ENCODE peak calls at places on chromosomes 5 and 9, in nine cellular contexts. U, B, F, A, I, D, Z, M and C are unnamed samples.

GRCh38 chr5:101678494-101679193 is 617.4 kb downstream of the SLCO4C1 start:
- DNase-seq in A (peak), D (peak), B (peak), Z (peak), M (peak), I (peak), U (no peak), F (peak), C (no peak)

GRCh38 chr5:61184708-61185107 is 22.4 kb upstream of the SMIM15 start:
- DNase-seq in I (no peak), D (no peak), A (no peak), B (no peak), M (no peak), U (no peak), F (no peak), Z (peak), C (no peak)

GRCh38 chr5:109324941-109325340 is 84.8 kb downstream of the PJA2 start:
- DNase-seq in A (no peak), B (no peak), F (no peak), U (no peak), D (no peak), Z (peak), I (no peak), M (no peak), C (no peak)

GRCh38 chr5:125703616-125704015 is 719.6 kb upstream of the GRAMD2B start:
- DNase-seq in D (no peak), M (no peak), F (no peak), U (no peak), B (no peak), I (no peak), Z (no peak), A (no peak), C (no peak)

GRCh38 chr9:126986506-126986951 is 71.9 kb downstream of the RALGPS1 start:
- DNase-seq in D (no peak), I (no peak), B (peak), Z (peak), F (no peak), M (no peak), A (no peak), U (no peak), C (no peak)

GRCh38 chr5:157778121-157778805 is 34.8 kb downstream of the LSM11 start:
- DNase-seq in Z (peak), D (no peak), M (no peak), U (peak), F (no peak), B (no peak), I (no peak), A (no peak), C (no peak)

GRCh38 chr9:86406366-86406765 is 52.2 kb upstream of the TUT7 start:
- DNase-seq in D (no peak), F (no peak), Z (peak), I (no peak), A (no peak), B (peak), M (no peak), U (peak), C (no peak)

GRCh38 chr5:131064669-131065371 is 100.2 kb downstream of the HINT1 start:
- DNase-seq in Z (no peak), I (no peak), M (no peak), A (no peak), F (no peak), U (no peak), B (no peak), D (no peak), C (no peak)

GRCh38 chr5:143350790-143351603 is 52.5 kb downstream of the NR3C1 start:
- DNase-seq in D (no peak), A (no peak), B (peak), I (no peak), U (peak), M (no peak), F (no peak), Z (peak), C (no peak)

GRCh38 chr9:9318959-9319505 is 1293.8 kb downstream of the PTPRD start:
- DNase-seq in B (no peak), Z (no peak), I (no peak), F (no peak), A (no peak), U (no peak), D (no peak), M (no peak), C (no peak)

GRCh38 chr5:96790851-96791513 is 16.8 kb downstream of the ERAP1 start:
- DNase-seq in U (no peak), M (peak), I (no peak), D (no peak), B (no peak), F (no peak), Z (peak), A (no peak), C (no peak)

GRCh38 chr5:153753645-153754432 is 263.4 kb downstream of the GRIA1 start:
- DNase-seq in A (peak), F (no peak), D (no peak), M (no peak), U (no peak), Z (peak), B (no peak), I (no peak), C (no peak)

GRCh38 chr9:105832311-105832710 is 138.0 kb downstream of the TMEM38B start:
- DNase-seq in D (no peak), I (no peak), M (no peak), F (no peak), U (no peak), A (no peak), Z (no peak), B (no peak), C (no peak)

GRCh38 chr5:166188482-166188881 is 2103.0 kb upstream of the WWC1 start:
- DNase-seq in D (no peak), I (no peak), B (no peak), F (no peak), M (no peak), A (no peak), Z (no peak), U (no peak), C (no peak)

GRCh38 chr9:6739218-6739617 is 18.6 kb upstream of the KDM4C start:
- DNase-seq in D (no peak), B (peak), U (no peak), M (no peak), Z (peak), F (no peak), A (peak), I (no peak), C (no peak)

GRCh38 chr9:73684601-73685000 is 532.9 kb downstream of the ANXA1 start:
- DNase-seq in F (no peak), M (no peak), B (no peak), D (no peak), U (peak), I (no peak), A (no peak), Z (no peak), C (no peak)

GRCh38 chr9:278651-279050 is 64.0 kb downstream of the DOCK8 start:
- DNase-seq in M (no peak), I (no peak), F (peak), A (no peak), B (no peak), U (no peak), D (no peak), Z (no peak), C (no peak)

GRCh38 chr5:144484124-144484897 is 313.6 kb downstream of the KCTD16 start:
- DNase-seq in Z (peak), U (peak), F (no peak), I (no peak), D (no peak), B (no peak), A (no peak), M (no peak), C (no peak)

GRCh38 chr9:137163101-137163661 is 6.7 kb downstream of the LRRC26 start:
- DNase-seq in U (no peak), B (peak), F (no peak), D (no peak), Z (no peak), A (peak), I (peak), M (peak), C (no peak)

GRCh38 chr5:39547548-39548154 is 122.9 kb upstream of the DAB2 start:
- DNase-seq in A (peak), M (peak), F (no peak), U (peak), B (peak), D (peak), I (peak), Z (peak), C (peak)

GRCh38 chr5:14068136-14068535 is 75.0 kb upstream of the TRIO start:
- DNase-seq in Z (peak), U (no peak), I (no peak), M (no peak), F (no peak), A (no peak), B (no peak), D (no peak), C (no peak)

GRCh38 chr5:116402235-116402634 is 172.4 kb downstream of the SEMA6A start:
- DNase-seq in F (no peak), B (no peak), I (no peak), D (no peak), Z (no peak), M (no peak), A (no peak), U (no peak), C (no peak)

GRCh38 chr5:54673523-54674225 is 156.1 kb downstream of the SNX18 start:
- DNase-seq in I (no peak), D (no peak), U (no peak), A (no peak), M (no peak), F (peak), Z (no peak), B (no peak), C (no peak)

GRCh38 chr9:33163433-33164137 is 3.6 kb downstream of the B4GALT1 start:
- DNase-seq in Z (no peak), F (no peak), A (no peak), U (no peak), B (no peak), D (no peak), I (no peak), M (no peak), C (no peak)

GRCh38 chr5:81517462-81517861 is 123.5 kb upstream of the ACOT12 start:
- DNase-seq in Z (peak), F (no peak), M (no peak), D (no peak), U (no peak), I (no peak), A (no peak), B (no peak), C (no peak)

GRCh38 chr5:64923151-64923685 is 154.5 kb downstream of the CWC27 start:
- DNase-seq in F (no peak), U (peak), M (no peak), Z (peak), D (no peak), B (no peak), I (no peak), A (peak), C (no peak)

GRCh38 chr5:93831449-93831848 is 90.0 kb upstream of the POU5F2 start:
- DNase-seq in F (no peak), U (peak), D (no peak), Z (peak), I (no peak), B (peak), A (no peak), M (no peak), C (no peak)

GRCh38 chr5:96483878-96484277 is 50.8 kb upstream of the PCSK1 start:
- DNase-seq in F (no peak), U (no peak), Z (peak), D (no peak), B (peak), A (peak), I (peak), M (peak), C (peak)

GRCh38 chr5:141512390-141513020 is 23.6 kb downstream of the PCDHGC5 start:
- DNase-seq in U (no peak), Z (peak), M (peak), F (peak), D (no peak), A (peak), B (peak), I (peak), C (peak)

GRCh38 chr9:114037961-114038723 is 40.0 kb downstream of the AMBP start:
- DNase-seq in B (no peak), M (peak), I (peak), F (no peak), U (no peak), A (peak), D (no peak), Z (no peak), C (no peak)

GRCh38 chr5:139808481-139809330 is 13.1 kb downstream of the PSD2 start:
- DNase-seq in F (no peak), I (peak), U (no peak), A (peak), B (no peak), M (peak), Z (peak), D (no peak), C (no peak)

GRCh38 chr5:53419247-53419646 is 61.2 kb upstream of the FST start:
- DNase-seq in A (no peak), U (peak), Z (peak), M (no peak), B (peak), I (no peak), F (no peak), D (no peak), C (no peak)

GRCh38 chr9:114779352-114779845 is 26.4 kb downstream of the TNFSF15 start:
- DNase-seq in F (no peak), D (peak), Z (no peak), B (peak), M (no peak), U (no peak), A (no peak), I (no peak), C (peak)

GRCh38 chr9:21070171-21070571 is 7.6 kb downstream of the IFNB1 start:
- DNase-seq in M (peak), F (no peak), A (peak), I (no peak), B (peak), Z (peak), D (peak), U (peak), C (peak)

GRCh38 chr9:114364528-114365041 is 23.2 kb downstream of the AKNA start:
- DNase-seq in U (no peak), Z (no peak), D (no peak), B (no peak), M (no peak), A (no peak), F (no peak), I (no peak), C (no peak)

GRCh38 chr9:78783743-78784142 is 486.8 kb downstream of the PSAT1 start:
- DNase-seq in M (no peak), B (peak), Z (no peak), I (no peak), F (no peak), U (no peak), D (no peak), A (peak), C (no peak)
- H3K4me3 ChIP-seq in M (no peak), B (no peak), Z (no peak), I (no peak), F (no peak), U (no peak), D (no peak), A (no peak), C (no peak)

DNA sequence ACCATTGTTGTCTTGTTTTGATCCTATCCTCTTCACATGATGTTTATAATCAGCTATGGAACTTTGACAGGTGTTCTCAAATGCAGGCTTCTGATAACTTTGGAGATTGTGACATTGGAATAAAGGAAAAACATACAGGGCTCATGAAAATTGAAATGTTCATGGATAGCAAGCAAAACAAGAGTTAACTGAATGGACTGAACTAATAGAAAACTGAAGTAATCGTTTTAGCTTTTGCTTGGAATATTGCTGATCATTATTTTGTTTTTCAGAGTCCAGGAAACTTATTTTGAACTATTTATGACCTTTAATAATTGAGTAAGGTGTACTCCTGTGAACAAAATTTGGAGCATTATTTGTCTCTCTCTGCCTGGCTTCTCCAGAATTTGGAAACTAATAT is 436.7 kb upstream of the CDH9 start:
- DNase-seq in F (no peak), D (no peak), I (no peak), M (no peak), A (no peak), B (no peak), U (no peak), Z (no peak), C (no peak)
- H3K4me3 ChIP-seq in F (no peak), D (no peak), I (peak), M (peak), A (peak), B (peak), U (no peak), Z (no peak), C (no peak)

DNA sequence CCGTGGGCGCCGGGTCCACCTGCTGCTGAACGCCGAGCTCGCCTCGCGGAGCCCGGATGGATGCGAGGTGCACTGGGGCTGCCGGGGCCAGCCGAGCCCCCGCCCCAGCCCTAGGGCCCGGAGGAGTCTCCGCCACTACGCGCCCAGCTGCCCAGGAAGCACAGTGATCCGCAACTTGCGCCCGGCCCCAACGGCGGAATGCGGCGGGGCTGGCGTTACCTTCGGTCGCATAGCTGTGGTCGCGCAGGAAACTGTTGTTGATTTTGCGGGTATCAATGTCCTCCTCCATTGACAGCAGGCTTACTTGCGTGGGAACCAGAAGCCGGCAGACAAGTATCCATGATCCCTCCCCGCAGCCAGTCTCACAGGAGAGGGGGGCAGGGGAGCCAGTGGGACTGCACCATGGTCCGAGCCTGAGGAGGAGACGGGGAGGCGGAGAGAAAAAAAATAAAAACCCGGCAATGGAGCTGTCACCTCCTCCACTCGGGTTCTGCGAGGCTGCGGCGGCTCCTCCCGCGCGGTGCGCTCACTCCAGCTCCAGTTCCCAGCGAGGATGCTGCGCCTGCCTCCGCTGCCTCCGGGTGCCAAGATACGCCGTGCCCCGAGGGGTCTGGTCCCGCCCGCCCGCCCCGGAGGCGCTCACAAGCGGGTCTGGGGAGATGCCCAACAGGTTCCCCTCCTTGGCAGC is 630 bp downstream of the PPP2R2B start:
- DNase-seq in A (peak), B (no peak), I (peak), U (no peak), M (peak), Z (peak), F (no peak), D (no peak), C (no peak)
- H3K4me3 ChIP-seq in A (peak), B (peak), I (peak), U (peak), M (peak), Z (peak), F (peak), D (peak), C (no peak)

DNA sequence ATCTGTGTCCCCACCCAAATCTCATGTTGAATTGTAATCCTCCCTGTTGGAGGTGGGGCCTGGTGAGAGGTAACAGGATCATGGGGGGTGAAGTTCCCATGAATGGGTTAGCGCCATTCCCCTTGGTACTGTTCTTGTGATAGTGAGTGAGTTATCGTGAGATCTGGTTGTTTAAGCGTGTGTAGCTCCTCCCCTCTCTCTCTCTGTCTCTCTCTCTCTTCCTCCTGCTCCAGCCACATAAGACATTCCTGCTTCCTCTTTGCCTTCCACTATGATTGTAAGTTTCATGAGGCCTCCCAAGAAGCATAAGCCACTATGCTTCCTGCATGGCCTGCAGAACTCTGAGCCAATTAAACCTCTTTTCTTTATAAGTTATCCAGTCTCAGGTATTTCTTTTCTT is 28.8 kb downstream of the C5orf15 start:
- DNase-seq in F (no peak), D (no peak), A (no peak), I (no peak), U (no peak), Z (no peak), B (no peak), M (no peak), C (no peak)
- H3K4me3 ChIP-seq in F (no peak), D (no peak), A (no peak), I (no peak), U (no peak), Z (no peak), B (no peak), M (no peak), C (no peak)

GRCh38 chr5:1345876-1346626 is 1.2 kb upstream of the CLPTM1L start:
- DNase-seq in D (no peak), U (no peak), M (no peak), F (no peak), Z (no peak), A (no peak), I (peak), B (no peak), C (no peak)
- H3K4me3 ChIP-seq in D (peak), U (peak), M (peak), F (peak), Z (peak), A (peak), I (peak), B (peak), C (peak)

DNA sequence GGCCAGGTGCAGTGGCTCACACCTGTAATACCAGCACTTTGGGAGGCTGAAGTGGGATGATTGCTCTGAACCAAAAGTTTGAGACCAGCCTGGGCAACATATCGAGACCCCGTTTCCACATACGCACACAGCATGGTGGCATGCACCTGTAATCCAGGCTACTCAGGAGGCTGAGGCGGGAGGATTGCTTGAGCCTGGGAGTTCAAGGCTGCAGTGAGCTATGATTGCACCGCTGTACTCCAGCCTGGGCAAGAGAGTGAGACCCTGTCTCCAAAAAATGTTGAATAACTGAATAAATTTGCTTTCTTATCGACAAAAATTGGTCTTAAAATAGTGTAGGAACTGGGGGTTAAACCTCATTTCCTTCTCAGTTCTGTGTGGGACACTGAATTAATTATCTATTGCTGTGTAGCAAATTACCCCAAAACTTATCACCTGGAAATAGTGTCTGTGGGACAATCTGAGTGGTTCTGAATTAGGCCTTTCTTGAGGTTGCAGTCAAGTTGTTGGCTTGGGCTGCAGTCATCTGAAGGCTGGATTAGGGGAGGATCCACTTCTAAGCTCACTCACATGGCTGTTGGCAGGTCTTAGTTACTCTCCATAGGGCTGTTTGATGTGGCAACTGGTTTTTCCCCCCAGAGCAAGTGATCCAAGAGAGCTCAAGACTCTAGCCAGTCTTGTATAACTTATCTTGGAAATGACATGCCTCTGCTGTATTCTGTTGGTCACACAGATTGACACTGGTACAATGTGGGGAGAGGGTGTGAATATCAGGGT is 2.0 kb downstream of the SNX30 start:
- DNase-seq in F (no peak), M (no peak), I (no peak), B (no peak), D (no peak), Z (no peak), U (no peak), A (no peak), C (no peak)
- H3K4me3 ChIP-seq in F (no peak), M (peak), I (no peak), B (no peak), D (no peak), Z (peak), U (no peak), A (peak), C (no peak)

DNA sequence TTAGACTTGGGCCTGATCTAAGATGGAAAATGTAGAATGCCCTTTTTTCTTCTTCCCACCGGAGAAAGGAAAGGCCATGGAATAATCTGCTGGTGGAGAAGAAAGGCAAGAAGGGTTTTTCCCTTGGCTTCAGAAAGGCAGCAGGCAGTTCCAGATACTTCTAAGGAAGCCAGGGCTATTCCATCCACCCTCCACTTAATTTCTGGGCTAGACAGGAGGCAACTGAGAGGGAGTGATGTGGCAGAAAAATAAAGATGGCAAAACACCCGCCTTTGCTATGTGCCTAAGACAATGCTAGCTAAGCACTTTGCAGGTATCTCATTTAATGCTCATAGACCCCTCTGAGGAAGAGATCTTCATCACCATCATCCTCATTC is 9.9 kb downstream of the MYOZ3 start:
- DNase-seq in U (no peak), M (no peak), D (no peak), F (no peak), A (no peak), B (no peak), Z (no peak), I (peak), C (no peak)
- H3K4me3 ChIP-seq in U (no peak), M (peak), D (peak), F (no peak), A (peak), B (no peak), Z (no peak), I (peak), C (no peak)